ENCODE peak calls at places on chromosomes 11 and 22, in five cellular contexts. One of them, this sample, is unnamed.

GRCh38 chr11:827146-827860 is 416 bp upstream of the CRACR2B start:
- DNase-seq in fibroblast of the aortic adventitia: no peak
- DNase-seq in OCI-LY7: peak
- DNase-seq in dorsolateral prefrontal cortex: no peak
- DNase-seq in lung: peak
- DNase-seq in this sample: no peak

GRCh38 chr11:19553683-19554333 is 158.8 kb upstream of the NAV2 start:
- DNase-seq in fibroblast of the aortic adventitia: peak
- DNase-seq in OCI-LY7: peak
- DNase-seq in dorsolateral prefrontal cortex: peak
- DNase-seq in lung: peak
- DNase-seq in this sample: peak

GRCh38 chr11:92324890-92325289 is 100.3 kb downstream of the FAT3 start:
- DNase-seq in fibroblast of the aortic adventitia: no peak
- DNase-seq in OCI-LY7: no peak
- DNase-seq in dorsolateral prefrontal cortex: no peak
- DNase-seq in lung: no peak
- DNase-seq in this sample: no peak

GRCh38 chr22:46578824-46579561 is 41.2 kb upstream of the GRAMD4 start:
- DNase-seq in fibroblast of the aortic adventitia: peak
- DNase-seq in OCI-LY7: no peak
- DNase-seq in dorsolateral prefrontal cortex: no peak
- DNase-seq in lung: no peak
- DNase-seq in this sample: no peak

GRCh38 chr22:37316875-37317371 is 34.6 kb downstream of the CYTH4 start:
- DNase-seq in fibroblast of the aortic adventitia: peak
- DNase-seq in OCI-LY7: peak
- DNase-seq in dorsolateral prefrontal cortex: peak
- DNase-seq in lung: peak
- DNase-seq in this sample: peak

GRCh38 chr11:101442171-101442570 is 141.6 kb downstream of the TRPC6 start:
- DNase-seq in fibroblast of the aortic adventitia: peak
- DNase-seq in OCI-LY7: no peak
- DNase-seq in dorsolateral prefrontal cortex: no peak
- DNase-seq in lung: no peak
- DNase-seq in this sample: no peak

GRCh38 chr11:116162541-116163230 is 610.1 kb downstream of the BUD13 start:
- DNase-seq in fibroblast of the aortic adventitia: no peak
- DNase-seq in OCI-LY7: no peak
- DNase-seq in dorsolateral prefrontal cortex: peak
- DNase-seq in lung: peak
- DNase-seq in this sample: no peak

GRCh38 chr11:7911011-7911410 is 20.1 kb downstream of the OR10A6 start:
- DNase-seq in fibroblast of the aortic adventitia: no peak
- DNase-seq in OCI-LY7: no peak
- DNase-seq in dorsolateral prefrontal cortex: no peak
- DNase-seq in lung: no peak
- DNase-seq in this sample: no peak

GRCh38 chr11:110198031-110198729 is 98.2 kb downstream of the RDX start:
- DNase-seq in fibroblast of the aortic adventitia: no peak
- DNase-seq in OCI-LY7: no peak
- DNase-seq in dorsolateral prefrontal cortex: no peak
- DNase-seq in lung: peak
- DNase-seq in this sample: no peak

GRCh38 chr22:23613193-23613973 is 18.7 kb downstream of the DRICH1 start:
- DNase-seq in fibroblast of the aortic adventitia: no peak
- DNase-seq in OCI-LY7: no peak
- DNase-seq in dorsolateral prefrontal cortex: no peak
- DNase-seq in lung: no peak
- DNase-seq in this sample: no peak

GRCh38 chr11:64758330-64759079 is 1.3 kb downstream of the PYGM start:
- DNase-seq in fibroblast of the aortic adventitia: no peak
- DNase-seq in OCI-LY7: no peak
- DNase-seq in dorsolateral prefrontal cortex: no peak
- DNase-seq in lung: no peak
- DNase-seq in this sample: no peak

GRCh38 chr11:64760759-64761417 is 1.1 kb upstream of the PYGM start:
- DNase-seq in fibroblast of the aortic adventitia: no peak
- DNase-seq in OCI-LY7: no peak
- DNase-seq in dorsolateral prefrontal cortex: no peak
- DNase-seq in lung: no peak
- DNase-seq in this sample: no peak

GRCh38 chr11:64759722-64760719 is at the start of gene PYGM:
- DNase-seq in fibroblast of the aortic adventitia: peak
- DNase-seq in OCI-LY7: no peak
- DNase-seq in dorsolateral prefrontal cortex: no peak
- DNase-seq in lung: no peak
- DNase-seq in this sample: no peak

GRCh38 chr11:64757549-64758329 is 2.0 kb downstream of the PYGM start:
- DNase-seq in fibroblast of the aortic adventitia: no peak
- DNase-seq in OCI-LY7: no peak
- DNase-seq in dorsolateral prefrontal cortex: no peak
- DNase-seq in lung: no peak
- DNase-seq in this sample: no peak

DNA sequence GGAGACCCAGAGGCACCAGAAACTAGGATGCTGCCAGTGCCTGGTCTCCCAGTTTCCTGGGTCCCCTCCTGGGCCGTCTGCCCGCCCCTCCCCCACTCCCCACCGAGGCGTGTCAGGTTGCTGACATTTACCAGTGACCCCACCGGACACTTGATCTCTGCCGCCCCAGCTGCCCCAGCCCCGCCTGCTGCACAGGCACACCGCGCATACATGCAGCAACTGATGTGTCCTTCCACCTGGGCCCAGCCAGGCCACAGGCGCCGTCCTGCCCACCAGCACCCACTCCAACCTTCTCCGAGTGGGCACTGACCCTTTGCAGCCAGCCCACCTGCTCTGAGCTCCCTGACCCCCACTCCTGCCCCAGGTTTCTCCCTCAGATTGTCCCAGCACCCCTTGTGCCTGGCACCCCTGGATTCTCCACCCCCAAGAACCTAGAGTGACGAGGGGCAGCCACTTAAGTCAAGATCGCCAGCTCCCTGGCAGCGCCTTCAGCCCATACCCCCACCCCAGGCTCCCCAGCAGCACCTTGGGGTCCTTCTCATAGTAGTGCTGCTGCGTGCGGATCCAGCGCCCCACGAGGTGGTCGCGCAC is 548 bp downstream of the PYGM start:
- DNase-seq in fibroblast of the aortic adventitia: no peak
- DNase-seq in OCI-LY7: no peak
- DNase-seq in dorsolateral prefrontal cortex: no peak
- DNase-seq in lung: no peak
- DNase-seq in this sample: no peak
- H3K4me3 ChIP-seq in fibroblast of the aortic adventitia: peak
- H3K4me3 ChIP-seq in OCI-LY7: no peak
- H3K4me3 ChIP-seq in dorsolateral prefrontal cortex: peak
- H3K4me3 ChIP-seq in lung: no peak
- H3K4me3 ChIP-seq in this sample: no peak

GRCh38 chr11:70415176-70415575 is 16.8 kb downstream of the CTTN start:
- DNase-seq in fibroblast of the aortic adventitia: peak
- DNase-seq in OCI-LY7: no peak
- DNase-seq in dorsolateral prefrontal cortex: no peak
- DNase-seq in lung: no peak
- DNase-seq in this sample: no peak
- TF ChIP-seq CTCF in fibroblast of the aortic adventitia: peak
- TF ChIP-seq CTCF in OCI-LY7: peak
- TF ChIP-seq CTCF in dorsolateral prefrontal cortex: peak
- TF ChIP-seq CTCF in lung: no peak
- TF ChIP-seq CTCF in this sample: peak

GRCh38 chr11:123362941-123363340 is 67.1 kb upstream of the GRAMD1B start:
- DNase-seq in fibroblast of the aortic adventitia: no peak
- DNase-seq in OCI-LY7: peak
- DNase-seq in dorsolateral prefrontal cortex: no peak
- DNase-seq in lung: no peak
- DNase-seq in this sample: no peak
- H3K4me3 ChIP-seq in fibroblast of the aortic adventitia: no peak
- H3K4me3 ChIP-seq in OCI-LY7: peak
- H3K4me3 ChIP-seq in dorsolateral prefrontal cortex: no peak
- H3K4me3 ChIP-seq in lung: no peak
- H3K4me3 ChIP-seq in this sample: peak

DNA sequence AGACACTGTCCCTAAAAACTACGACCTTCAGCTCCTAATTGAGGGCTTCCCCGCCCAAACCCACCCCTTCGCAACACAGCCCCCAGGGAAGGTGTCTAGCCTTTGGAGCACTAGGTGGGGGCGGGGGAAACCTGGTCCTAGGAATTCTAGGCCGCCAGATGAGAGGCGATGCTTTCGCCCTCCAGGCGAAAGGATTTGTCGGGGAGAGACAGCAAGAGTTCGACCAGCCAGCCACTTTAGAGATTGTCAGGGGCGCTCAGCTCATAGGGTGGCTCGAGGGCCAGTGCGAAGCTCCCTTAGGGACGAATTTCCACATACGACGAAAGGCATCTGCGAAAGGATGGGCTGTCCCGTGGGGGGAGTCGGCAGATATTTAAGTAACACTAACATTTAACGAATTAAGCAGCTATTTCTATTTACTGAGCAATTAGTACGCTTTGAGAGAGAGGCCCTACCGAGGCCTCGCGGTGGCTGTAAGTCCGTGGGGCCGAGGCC is 5.3 kb downstream of the CD248 start:
- DNase-seq in fibroblast of the aortic adventitia: no peak
- DNase-seq in OCI-LY7: no peak
- DNase-seq in dorsolateral prefrontal cortex: no peak
- DNase-seq in lung: no peak
- DNase-seq in this sample: no peak
- TF ChIP-seq CTCF in fibroblast of the aortic adventitia: no peak
- TF ChIP-seq CTCF in OCI-LY7: no peak
- TF ChIP-seq CTCF in dorsolateral prefrontal cortex: peak
- TF ChIP-seq CTCF in lung: no peak
- TF ChIP-seq CTCF in this sample: no peak

GRCh38 chr11:64181506-64182411 is 4.2 kb upstream of the STIP1 start:
- DNase-seq in fibroblast of the aortic adventitia: peak
- DNase-seq in OCI-LY7: peak
- DNase-seq in dorsolateral prefrontal cortex: peak
- DNase-seq in lung: peak
- DNase-seq in this sample: no peak
- H3K4me3 ChIP-seq in fibroblast of the aortic adventitia: peak
- H3K4me3 ChIP-seq in OCI-LY7: peak
- H3K4me3 ChIP-seq in dorsolateral prefrontal cortex: peak
- H3K4me3 ChIP-seq in lung: no peak
- H3K4me3 ChIP-seq in this sample: no peak

GRCh38 chr11:67405688-67406339 is 1.9 kb downstream of the TBC1D10C start:
- DNase-seq in fibroblast of the aortic adventitia: no peak
- DNase-seq in OCI-LY7: no peak
- DNase-seq in dorsolateral prefrontal cortex: no peak
- DNase-seq in lung: no peak
- DNase-seq in this sample: no peak

GRCh38 chr11:67406420-67406968 is 2.6 kb downstream of the TBC1D10C start:
- DNase-seq in fibroblast of the aortic adventitia: no peak
- DNase-seq in OCI-LY7: no peak
- DNase-seq in dorsolateral prefrontal cortex: no peak
- DNase-seq in lung: no peak
- DNase-seq in this sample: no peak

GRCh38 chr11:67407700-67408163 is 3.8 kb downstream of the TBC1D10C start:
- DNase-seq in fibroblast of the aortic adventitia: no peak
- DNase-seq in OCI-LY7: no peak
- DNase-seq in dorsolateral prefrontal cortex: no peak
- DNase-seq in lung: no peak
- DNase-seq in this sample: no peak

GRCh38 chr11:67408437-67409200 is 4.7 kb downstream of the TBC1D10C start:
- DNase-seq in fibroblast of the aortic adventitia: no peak
- DNase-seq in OCI-LY7: no peak
- DNase-seq in dorsolateral prefrontal cortex: no peak
- DNase-seq in lung: no peak
- DNase-seq in this sample: no peak

GRCh38 chr11:67406969-67407699 is 3.3 kb downstream of the TBC1D10C start:
- DNase-seq in fibroblast of the aortic adventitia: no peak
- DNase-seq in OCI-LY7: peak
- DNase-seq in dorsolateral prefrontal cortex: peak
- DNase-seq in lung: no peak
- DNase-seq in this sample: no peak
- TF ChIP-seq CTCF in fibroblast of the aortic adventitia: no peak
- TF ChIP-seq CTCF in OCI-LY7: peak
- TF ChIP-seq CTCF in dorsolateral prefrontal cortex: peak
- TF ChIP-seq CTCF in lung: no peak
- TF ChIP-seq CTCF in this sample: no peak

GRCh38 chr22:22547692-22548348 is 11.2 kb downstream of the PRAME start:
- DNase-seq in fibroblast of the aortic adventitia: no peak
- DNase-seq in OCI-LY7: no peak
- DNase-seq in dorsolateral prefrontal cortex: no peak
- DNase-seq in lung: no peak
- DNase-seq in this sample: no peak
- H3K4me3 ChIP-seq in fibroblast of the aortic adventitia: no peak
- H3K4me3 ChIP-seq in OCI-LY7: no peak
- H3K4me3 ChIP-seq in dorsolateral prefrontal cortex: no peak
- H3K4me3 ChIP-seq in lung: no peak
- H3K4me3 ChIP-seq in this sample: no peak

GRCh38 chr11:132114185-132114584 is 743.8 kb downstream of the NTM start:
- DNase-seq in fibroblast of the aortic adventitia: peak
- DNase-seq in OCI-LY7: no peak
- DNase-seq in dorsolateral prefrontal cortex: peak
- DNase-seq in lung: no peak
- DNase-seq in this sample: no peak
- TF ChIP-seq CTCF in fibroblast of the aortic adventitia: peak
- TF ChIP-seq CTCF in OCI-LY7: peak
- TF ChIP-seq CTCF in dorsolateral prefrontal cortex: peak
- TF ChIP-seq CTCF in lung: no peak
- TF ChIP-seq CTCF in this sample: peak

GRCh38 chr22:44276041-44276440 is 36.7 kb downstream of the SHISAL1 start:
- DNase-seq in fibroblast of the aortic adventitia: no peak
- DNase-seq in OCI-LY7: no peak
- DNase-seq in dorsolateral prefrontal cortex: no peak
- DNase-seq in lung: no peak
- DNase-seq in this sample: no peak
- H3K4me3 ChIP-seq in fibroblast of the aortic adventitia: no peak
- H3K4me3 ChIP-seq in OCI-LY7: no peak
- H3K4me3 ChIP-seq in dorsolateral prefrontal cortex: no peak
- H3K4me3 ChIP-seq in lung: no peak
- H3K4me3 ChIP-seq in this sample: no peak